ENCODE peak calls at places on chromosomes 13 and 19, in six cellular contexts. One of them, this sample, is unnamed.

GRCh38 chr13:46555722-46556121 is 2.8 kb downstream of the LRCH1 start:
- DNase-seq in pancreas: no peak
- DNase-seq in HL-60: no peak
- DNase-seq in fibroblast of lung: no peak
- DNase-seq in heart left ventricle: no peak
- DNase-seq in RWPE1: no peak
- DNase-seq in this sample: no peak

GRCh38 chr13:96984061-96984508 is 10.2 kb downstream of the OXGR1 start:
- DNase-seq in fibroblast of lung: no peak
- DNase-seq in heart left ventricle: peak
- DNase-seq in HL-60: no peak
- DNase-seq in RWPE1: peak
- DNase-seq in pancreas: peak
- DNase-seq in this sample: peak

GRCh38 chr13:110126391-110126961 is 180.5 kb downstream of the COL4A1 start:
- DNase-seq in pancreas: no peak
- DNase-seq in HL-60: no peak
- DNase-seq in RWPE1: peak
- DNase-seq in fibroblast of lung: peak
- DNase-seq in heart left ventricle: peak
- DNase-seq in this sample: no peak

GRCh38 chr13:86946734-86947133 is 724.4 kb upstream of the SLITRK5 start:
- DNase-seq in heart left ventricle: no peak
- DNase-seq in RWPE1: no peak
- DNase-seq in pancreas: no peak
- DNase-seq in HL-60: no peak
- DNase-seq in fibroblast of lung: no peak
- DNase-seq in this sample: no peak

GRCh38 chr13:46278474-46278873 is 66.7 kb downstream of the LRRC63 start:
- DNase-seq in fibroblast of lung: no peak
- DNase-seq in pancreas: no peak
- DNase-seq in heart left ventricle: no peak
- DNase-seq in RWPE1: no peak
- DNase-seq in HL-60: peak
- DNase-seq in this sample: no peak

GRCh38 chr19:46032597-46033025 is 8.2 kb downstream of the IGFL4 start:
- DNase-seq in RWPE1: no peak
- DNase-seq in fibroblast of lung: no peak
- DNase-seq in HL-60: no peak
- DNase-seq in heart left ventricle: no peak
- DNase-seq in pancreas: no peak
- DNase-seq in this sample: no peak

GRCh38 chr13:30845297-30846214 is 60.5 kb upstream of the MEDAG start:
- DNase-seq in RWPE1: no peak
- DNase-seq in heart left ventricle: no peak
- DNase-seq in fibroblast of lung: no peak
- DNase-seq in HL-60: peak
- DNase-seq in pancreas: no peak
- DNase-seq in this sample: no peak

GRCh38 chr13:113863511-113864302 is at the start of gene GAS6:
- DNase-seq in heart left ventricle: peak
- DNase-seq in RWPE1: peak
- DNase-seq in pancreas: peak
- DNase-seq in HL-60: no peak
- DNase-seq in fibroblast of lung: peak
- DNase-seq in this sample: peak

GRCh38 chr13:112441226-112441625 is 65.1 kb downstream of the SPACA7 start:
- DNase-seq in RWPE1: no peak
- DNase-seq in pancreas: no peak
- DNase-seq in fibroblast of lung: no peak
- DNase-seq in HL-60: no peak
- DNase-seq in heart left ventricle: no peak
- DNase-seq in this sample: no peak

GRCh38 chr13:90968510-90968909 is 379.0 kb upstream of the MIR17HG start:
- DNase-seq in RWPE1: peak
- DNase-seq in HL-60: no peak
- DNase-seq in pancreas: no peak
- DNase-seq in fibroblast of lung: peak
- DNase-seq in heart left ventricle: no peak
- DNase-seq in this sample: no peak
- TF ChIP-seq CTCF in RWPE1: peak
- TF ChIP-seq CTCF in HL-60: no peak
- TF ChIP-seq CTCF in pancreas: peak
- TF ChIP-seq CTCF in fibroblast of lung: peak
- TF ChIP-seq CTCF in heart left ventricle: peak
- TF ChIP-seq CTCF in this sample: no peak

GRCh38 chr13:74248477-74248876 is 114.3 kb upstream of the KLF12 start:
- DNase-seq in fibroblast of lung: no peak
- DNase-seq in HL-60: no peak
- DNase-seq in RWPE1: no peak
- DNase-seq in pancreas: no peak
- DNase-seq in heart left ventricle: no peak
- DNase-seq in this sample: no peak

GRCh38 chr13:74246398-74246975 is 112.3 kb upstream of the KLF12 start:
- DNase-seq in heart left ventricle: peak
- DNase-seq in HL-60: no peak
- DNase-seq in RWPE1: no peak
- DNase-seq in pancreas: no peak
- DNase-seq in fibroblast of lung: peak
- DNase-seq in this sample: no peak

GRCh38 chr13:74243637-74244526 is 109.7 kb upstream of the KLF12 start:
- DNase-seq in RWPE1: peak
- DNase-seq in fibroblast of lung: peak
- DNase-seq in pancreas: no peak
- DNase-seq in HL-60: no peak
- DNase-seq in heart left ventricle: no peak
- DNase-seq in this sample: no peak
- H3K27ac ChIP-seq in RWPE1: no peak
- H3K27ac ChIP-seq in fibroblast of lung: peak
- H3K27ac ChIP-seq in pancreas: no peak
- H3K27ac ChIP-seq in HL-60: no peak
- H3K27ac ChIP-seq in heart left ventricle: no peak
- H3K27ac ChIP-seq in this sample: no peak

GRCh38 chr19:18282021-18282787 is 782 bp upstream of the JUND start:
- DNase-seq in HL-60: no peak
- DNase-seq in RWPE1: no peak
- DNase-seq in fibroblast of lung: no peak
- DNase-seq in pancreas: peak
- DNase-seq in heart left ventricle: no peak
- DNase-seq in this sample: no peak
- TF ChIP-seq CTCF in HL-60: no peak
- TF ChIP-seq CTCF in RWPE1: no peak
- TF ChIP-seq CTCF in fibroblast of lung: peak
- TF ChIP-seq CTCF in pancreas: no peak
- TF ChIP-seq CTCF in heart left ventricle: no peak
- TF ChIP-seq CTCF in this sample: no peak

GRCh38 chr13:43573361-43573740 is 213.4 kb downstream of the ENOX1 start:
- DNase-seq in HL-60: no peak
- DNase-seq in RWPE1: peak
- DNase-seq in fibroblast of lung: no peak
- DNase-seq in heart left ventricle: no peak
- DNase-seq in pancreas: no peak
- DNase-seq in this sample: no peak

GRCh38 chr13:43569688-43570087 is 217.1 kb downstream of the ENOX1 start:
- DNase-seq in heart left ventricle: no peak
- DNase-seq in fibroblast of lung: no peak
- DNase-seq in pancreas: no peak
- DNase-seq in RWPE1: no peak
- DNase-seq in HL-60: no peak
- DNase-seq in this sample: no peak

GRCh38 chr13:43574601-43575000 is 212.2 kb downstream of the ENOX1 start:
- DNase-seq in heart left ventricle: no peak
- DNase-seq in RWPE1: no peak
- DNase-seq in fibroblast of lung: no peak
- DNase-seq in HL-60: no peak
- DNase-seq in pancreas: no peak
- DNase-seq in this sample: no peak

GRCh38 chr13:43573787-43574562 is 212.8 kb downstream of the ENOX1 start:
- DNase-seq in HL-60: no peak
- DNase-seq in pancreas: no peak
- DNase-seq in RWPE1: no peak
- DNase-seq in fibroblast of lung: peak
- DNase-seq in heart left ventricle: no peak
- DNase-seq in this sample: no peak

DNA sequence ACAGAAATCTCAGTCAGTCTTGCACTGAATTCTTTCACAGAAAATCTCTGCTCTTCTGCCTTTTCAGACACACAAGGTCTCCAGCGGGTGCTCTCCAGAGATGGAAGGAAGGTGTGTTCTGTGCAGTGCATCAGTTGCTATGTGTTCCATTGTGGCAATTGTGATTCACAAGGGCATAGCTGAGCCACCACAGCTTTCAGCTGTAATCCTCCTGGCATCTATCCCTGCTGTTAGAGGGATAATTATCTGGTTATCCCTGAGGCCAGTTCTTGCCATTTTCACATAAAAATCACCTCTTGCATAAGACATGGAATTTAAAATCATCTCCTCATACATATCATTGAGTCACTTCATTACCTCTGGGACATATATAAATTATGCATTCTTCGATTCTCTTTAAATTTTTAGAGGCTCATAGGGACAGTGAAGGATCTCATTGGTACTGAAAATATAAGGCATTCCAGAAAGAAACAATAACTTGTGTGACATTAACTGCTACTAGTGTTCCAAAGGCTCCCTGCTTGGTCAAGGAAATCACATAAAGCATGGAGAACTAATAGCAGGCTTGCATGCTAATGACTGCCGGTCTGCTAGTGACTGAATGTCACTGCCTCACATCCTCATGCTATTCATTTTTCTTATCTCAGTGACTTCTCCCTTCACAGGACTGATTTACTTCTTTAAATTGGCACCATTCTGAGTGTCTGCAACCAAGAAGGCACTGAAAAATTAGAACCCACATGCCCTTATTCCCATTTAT is 214.0 kb downstream of the ENOX1 start:
- DNase-seq in pancreas: no peak
- DNase-seq in HL-60: no peak
- DNase-seq in RWPE1: peak
- DNase-seq in heart left ventricle: no peak
- DNase-seq in fibroblast of lung: no peak
- DNase-seq in this sample: no peak
- H3K27ac ChIP-seq in pancreas: no peak
- H3K27ac ChIP-seq in HL-60: no peak
- H3K27ac ChIP-seq in RWPE1: no peak
- H3K27ac ChIP-seq in heart left ventricle: no peak
- H3K27ac ChIP-seq in fibroblast of lung: no peak
- H3K27ac ChIP-seq in this sample: no peak

DNA sequence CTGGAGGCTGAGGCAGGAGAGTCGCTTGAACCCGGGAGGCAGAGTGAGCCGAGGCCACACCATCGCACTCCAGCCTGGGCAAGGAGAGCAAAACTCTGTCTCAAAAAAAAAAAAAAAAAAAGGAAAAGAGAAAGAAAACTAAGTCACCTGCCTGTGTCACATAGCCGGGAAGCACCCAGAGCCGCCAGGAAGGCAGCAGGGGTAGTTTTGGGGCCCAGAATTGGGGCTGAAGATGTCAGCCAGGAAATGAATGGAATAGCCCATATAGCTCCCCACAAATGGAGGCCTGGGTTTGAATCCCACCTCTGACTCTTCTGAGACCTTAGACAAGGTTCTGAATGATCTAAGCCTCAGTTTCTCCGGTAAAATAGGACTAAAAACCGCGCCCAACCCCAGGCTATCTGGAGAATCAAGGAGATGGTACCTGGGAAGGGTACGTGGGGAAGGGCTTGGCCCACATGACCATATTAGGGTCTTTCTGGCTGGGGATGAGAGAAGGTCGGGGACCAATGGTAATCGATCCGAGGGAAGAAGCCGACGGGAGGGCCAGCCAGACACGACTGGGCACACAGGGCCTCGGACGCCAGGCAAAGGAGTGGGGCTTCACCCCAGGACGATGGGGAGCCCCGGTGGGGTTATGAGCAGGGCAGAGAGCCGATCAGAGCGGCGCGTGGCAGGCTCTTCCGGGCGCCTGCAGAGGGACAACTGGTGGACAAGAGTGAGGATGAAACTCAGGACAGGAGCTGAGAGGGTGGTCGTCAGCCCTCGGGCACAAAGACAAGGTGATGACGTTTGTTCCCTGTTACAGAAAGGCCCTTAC is 14.4 kb downstream of the CCDC124 start:
- DNase-seq in heart left ventricle: no peak
- DNase-seq in RWPE1: no peak
- DNase-seq in pancreas: peak
- DNase-seq in HL-60: no peak
- DNase-seq in fibroblast of lung: no peak
- DNase-seq in this sample: no peak
- TF ChIP-seq CTCF in heart left ventricle: no peak
- TF ChIP-seq CTCF in RWPE1: no peak
- TF ChIP-seq CTCF in pancreas: no peak
- TF ChIP-seq CTCF in HL-60: no peak
- TF ChIP-seq CTCF in fibroblast of lung: no peak
- TF ChIP-seq CTCF in this sample: no peak

DNA sequence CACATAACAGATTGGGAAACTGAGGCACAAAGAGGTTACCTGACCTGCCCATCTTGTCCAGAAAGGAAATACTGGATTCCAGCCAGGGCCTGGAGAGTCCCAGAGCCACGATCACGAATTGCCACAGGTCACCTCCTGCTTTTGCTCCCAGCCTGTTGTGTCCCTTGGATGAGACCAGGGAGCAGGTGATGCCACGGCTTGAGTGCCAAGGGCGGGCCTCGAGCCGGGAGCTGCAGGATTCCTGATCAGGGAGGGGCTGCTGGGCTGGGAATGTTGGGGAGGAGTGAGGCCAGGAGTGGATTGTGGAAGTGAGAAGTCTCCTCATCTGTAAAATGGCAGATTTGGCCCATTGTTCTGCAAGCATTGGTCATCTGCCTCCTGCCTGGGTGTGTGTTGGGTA is 29.4 kb downstream of the DNM2 start:
- DNase-seq in pancreas: no peak
- DNase-seq in HL-60: no peak
- DNase-seq in RWPE1: peak
- DNase-seq in fibroblast of lung: no peak
- DNase-seq in heart left ventricle: no peak
- DNase-seq in this sample: peak
- H3K27ac ChIP-seq in pancreas: no peak
- H3K27ac ChIP-seq in HL-60: no peak
- H3K27ac ChIP-seq in RWPE1: peak
- H3K27ac ChIP-seq in fibroblast of lung: no peak
- H3K27ac ChIP-seq in heart left ventricle: peak
- H3K27ac ChIP-seq in this sample: peak